ENCODE peak calls at places on chromosomes 3 and 15, in ten cellular contexts. Z is OCI-LY7; T is heart right ventricle; K is heart left ventricle; S is endothelial cell of umbilical vein; M is CD4-positive, CD25-positive, alpha-beta regulatory T cell; V is A673; P is stomach; Y is PC-3; E is colonic mucosa. N is an unnamed sample.

GRCh38 chr3:62793961-62794360 is 81.3 kb downstream of the CADPS start:
- DNase-seq in Z (no peak), T (no peak), K (no peak), S (no peak), M (no peak), V (no peak), P (no peak), Y (no peak), E (no peak), N (no peak)

GRCh38 chr3:172102883-172103310 is 63.5 kb downstream of the FNDC3B start:
- DNase-seq in Z (no peak), T (no peak), K (no peak), S (no peak), M (no peak), V (no peak), P (no peak), Y (no peak), E (no peak), N (no peak)

GRCh38 chr3:151107701-151108100 is 22.2 kb downstream of the MED12L start:
- DNase-seq in Z (no peak), T (no peak), K (no peak), S (no peak), M (no peak), V (no peak), P (no peak), Y (no peak), E (no peak), N (no peak)

GRCh38 chr3:197019021-197019420 is 10.6 kb downstream of the MELTF start:
- DNase-seq in Z (no peak), T (no peak), K (no peak), S (no peak), M (no peak), V (no peak), P (no peak), Y (no peak), E (no peak), N (no peak)

GRCh38 chr3:160780246-160780645 is 24.2 kb downstream of the PPM1L start:
- DNase-seq in Z (no peak), T (no peak), K (no peak), S (no peak), M (no peak), V (no peak), P (no peak), Y (no peak), E (no peak), N (no peak)

GRCh38 chr3:188205992-188206416 is 52.0 kb downstream of the LPP start:
- DNase-seq in Z (peak; percentile 56), T (no peak), K (no peak), S (no peak), M (no peak), V (no peak), P (no peak), Y (no peak), E (peak; percentile 49), N (no peak)

GRCh38 chr3:46926871-46927717 is 49.5 kb downstream of the CCDC12 start:
- DNase-seq in Z (peak; percentile 96), T (no peak), K (no peak), S (peak; percentile 45), M (peak; percentile 60), V (no peak), P (peak; percentile 25), Y (no peak), E (peak; percentile 42), N (no peak)

GRCh38 chr3:65412591-65412990 is 626.1 kb downstream of the MAGI1 start:
- DNase-seq in Z (no peak), T (peak; percentile 40), K (peak; percentile 81), S (peak; percentile 18), M (no peak), V (no peak), P (peak; percentile 39), Y (peak; percentile 1), E (peak; percentile 91), N (no peak)

GRCh38 chr3:44342191-44342790 is 3.7 kb downstream of the TCAIM start:
- DNase-seq in Z (no peak), T (no peak), K (no peak), S (peak; percentile 44), M (no peak), V (peak; percentile 7), P (no peak), Y (no peak), E (no peak), N (no peak)

GRCh38 chr15:35986072-35986666 is 440.2 kb upstream of the DPH6 start:
- DNase-seq in Z (no peak), T (peak; percentile 57), K (peak; percentile 70), S (peak; percentile 65), M (no peak), V (no peak), P (no peak), Y (no peak), E (no peak), N (no peak)

GRCh38 chr15:45341775-45342174 is 36.6 kb downstream of the GATM start:
- DNase-seq in Z (no peak), T (no peak), K (no peak), S (no peak), M (no peak), V (no peak), P (no peak), Y (no peak), E (no peak), N (no peak)

GRCh38 chr15:101159936-101160770 is 91.7 kb downstream of the CHSY1 start:
- DNase-seq in Z (no peak), T (no peak), K (no peak), S (no peak), M (no peak), V (peak; percentile 52), P (no peak), Y (no peak), E (no peak), N (no peak)

GRCh38 chr15:85327820-85328219 is 52.6 kb upstream of the AKAP13 start:
- DNase-seq in Z (peak; percentile 25), T (no peak), K (no peak), S (no peak), M (no peak), V (no peak), P (no peak), Y (no peak), E (no peak), N (no peak)

GRCh38 chr3:149705416-149705815 is 46.9 kb downstream of the COMMD2 start:
- DNase-seq in Z (no peak), T (no peak), K (no peak), S (no peak), M (no peak), V (no peak), P (no peak), Y (no peak), E (no peak), N (no peak)

DNA sequence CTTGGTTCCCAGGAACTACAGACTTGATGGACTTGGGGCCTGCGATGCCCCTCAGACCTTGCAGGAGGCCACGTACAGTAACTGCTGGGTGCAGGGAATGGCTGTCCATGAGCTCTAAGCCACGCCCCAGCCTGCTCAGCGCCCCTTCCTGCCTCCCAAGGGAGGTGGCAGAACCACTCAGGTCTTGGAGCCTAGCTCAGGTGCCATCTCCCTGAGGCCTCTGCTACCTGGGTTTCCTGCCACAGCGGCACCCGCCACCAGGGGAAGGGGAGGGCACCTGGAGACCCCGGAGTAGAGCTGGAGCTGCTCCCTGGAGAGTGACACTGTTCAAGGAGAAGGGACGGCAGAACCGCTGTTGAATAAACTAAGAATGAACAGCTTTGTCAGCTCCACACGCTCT is 77.8 kb upstream of the RPL32 start:
- DNase-seq in Z (no peak), T (no peak), K (no peak), S (no peak), M (no peak), V (no peak), P (no peak), Y (no peak), E (no peak), N (no peak)
- H3K27ac ChIP-seq in Z (no peak overlapping the region), T (no peak overlapping the region), K (no peak overlapping the region), S (no peak overlapping the region), M (no peak overlapping the region), V (no peak overlapping the region), P (no peak overlapping the region), Y (no peak overlapping the region), E (no peak overlapping the region), N (peak overlapping the region; percentile 5)

GRCh38 chr3:12439161-12439560 is 45.1 kb upstream of the TSEN2 start:
- DNase-seq in Z (no peak), T (no peak), K (no peak), S (no peak), M (no peak), V (no peak), P (no peak), Y (no peak), E (peak; percentile 84), N (no peak)
- H3K27ac ChIP-seq in Z (no peak overlapping the region), T (no peak overlapping the region), K (no peak overlapping the region), S (no peak overlapping the region), M (no peak overlapping the region), V (no peak overlapping the region), P (no peak overlapping the region), Y (peak overlapping the region; percentile 98), E (peak overlapping the region; percentile 26), N (no peak overlapping the region)

DNA sequence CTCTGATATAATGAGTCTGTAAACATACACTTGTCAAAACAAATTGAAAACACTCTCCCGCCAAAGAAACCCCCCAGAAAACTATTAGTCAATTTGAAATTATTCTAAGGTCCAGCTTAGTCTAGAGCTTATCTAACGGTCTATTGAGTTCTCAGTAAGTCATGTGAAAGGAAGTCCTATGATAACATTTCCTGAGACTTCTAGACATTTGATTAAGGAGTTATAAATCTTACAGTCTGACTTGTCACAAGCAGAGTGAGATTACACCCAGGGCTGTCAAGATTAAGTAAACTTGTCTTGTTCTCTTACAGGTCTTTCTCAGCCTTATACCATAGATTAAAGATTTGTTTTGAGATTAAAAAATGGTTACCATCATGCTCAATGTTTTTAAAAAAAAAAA is 356.2 kb downstream of the FOXP1 start:
- DNase-seq in Z (no peak), T (no peak), K (no peak), S (peak; percentile 75), M (peak; percentile 58), V (peak; percentile 68), P (no peak), Y (no peak), E (no peak), N (no peak)
- H3K27ac ChIP-seq in Z (no peak overlapping the region), T (peak overlapping the region; percentile 59), K (peak overlapping the region; percentile 67), S (peak overlapping the region; percentile 66), M (peak overlapping the region; percentile 77), V (peak overlapping the region; percentile 71), P (no peak overlapping the region), Y (no peak overlapping the region), E (no peak overlapping the region), N (peak overlapping the region; percentile 45)

DNA sequence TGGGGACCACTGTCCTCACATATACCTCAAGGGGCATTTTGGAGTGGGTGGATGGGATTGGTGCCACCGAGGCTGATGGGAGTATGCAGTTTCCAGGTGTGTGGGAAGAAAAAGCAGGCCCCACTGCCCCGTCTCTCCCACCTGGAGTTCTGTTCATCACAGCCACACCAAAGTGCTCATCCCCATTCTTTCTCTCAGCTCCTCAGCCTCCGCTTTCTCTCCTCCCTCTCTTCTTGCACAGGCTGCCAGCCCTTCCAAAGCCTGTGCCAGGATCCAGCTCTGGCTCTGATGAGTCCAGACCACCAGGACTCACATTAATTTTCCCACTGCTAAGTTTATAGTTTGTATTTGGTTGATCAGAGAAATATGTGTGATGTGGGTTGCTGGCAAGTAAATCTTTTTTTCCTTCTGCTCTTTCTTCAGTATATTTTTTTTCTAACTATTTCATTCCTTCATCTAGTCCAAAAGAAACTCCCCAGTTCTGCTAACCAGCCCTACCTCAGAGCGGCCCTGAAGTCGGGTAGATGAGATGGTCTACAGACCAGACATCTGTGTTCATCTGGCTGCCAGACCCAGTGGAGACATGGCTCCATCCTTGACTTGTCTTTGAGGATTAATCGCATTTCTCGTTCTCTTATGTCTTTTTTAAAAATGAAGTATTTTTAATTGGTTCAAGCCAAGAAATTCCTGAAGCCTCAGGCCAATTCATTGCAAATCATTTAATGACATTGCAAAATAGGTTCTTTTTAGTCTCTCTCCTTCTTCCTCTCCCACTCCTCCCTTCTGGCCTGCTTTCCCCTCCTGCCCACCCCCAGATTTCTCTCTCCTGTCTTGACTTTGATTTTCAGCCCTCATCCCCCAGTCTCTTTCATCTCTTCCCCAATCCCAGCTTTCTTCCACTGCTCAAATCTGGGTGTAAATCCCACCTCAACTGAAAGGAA is 49.9 kb downstream of the BOC start:
- DNase-seq in Z (no peak), T (no peak), K (no peak), S (no peak), M (no peak), V (no peak), P (no peak), Y (no peak), E (no peak), N (no peak)
- H3K27ac ChIP-seq in Z (no peak overlapping the region), T (peak overlapping the region; percentile 64), K (peak overlapping the region; percentile 53), S (no peak overlapping the region), M (no peak overlapping the region), V (no peak overlapping the region), P (peak overlapping the region; percentile 35), Y (no peak overlapping the region), E (peak overlapping the region; percentile 27), N (peak overlapping the region; percentile 20)

N was measured in lung.